ENCODE peak calls at places on chromosomes 3 and 15, in nine cellular contexts. A is BE2C, Z is HAP-1, G is esophagus squamous epithelium, S is psoas muscle, M is Caco-2, T is right atrium auricular region, R is pancreas, W is aorta. Q is an unnamed sample.

GRCh38 chr3:35954365-35954764 is 315.0 kb downstream of the ARPP21 start:
- DNase-seq in M (no peak), W (no peak), R (no peak), A (no peak), Z (no peak), S (no peak), G (no peak), T (no peak), Q (no peak)

GRCh38 chr3:59710556-59710953 is 660.7 kb upstream of the CFAP20DC start:
- DNase-seq in W (no peak), T (no peak), A (peak; percentile 33), G (no peak), R (no peak), M (no peak), Z (no peak), S (no peak), Q (no peak)

GRCh38 chr3:195195321-195196209 is 75.4 kb downstream of the XXYLT1 start:
- DNase-seq in M (no peak), R (no peak), S (no peak), W (no peak), T (peak; percentile 44), G (no peak), Z (peak; percentile 90), A (no peak), Q (no peak)

GRCh38 chr3:105367406-105368213 is 901 bp downstream of the ALCAM start:
- DNase-seq in M (peak; percentile 6), G (peak; percentile 16), W (peak; percentile 88), S (peak; percentile 44), A (peak; percentile 53), R (peak; percentile 58), T (peak; percentile 77), Z (peak; percentile 21), Q (peak; percentile 20)

GRCh38 chr3:35780800-35781199 is 141.5 kb downstream of the ARPP21 start:
- DNase-seq in S (no peak), Z (no peak), A (no peak), R (no peak), M (no peak), G (no peak), T (no peak), W (no peak), Q (no peak)

GRCh38 chr15:74958908-74959642 is 2.5 kb upstream of the RPP25 start:
- DNase-seq in Z (peak; percentile 50), S (no peak), R (no peak), M (no peak), W (no peak), G (no peak), A (no peak), T (no peak), Q (no peak)

GRCh38 chr3:183309276-183309675 is 56.2 kb downstream of the B3GNT5 start:
- DNase-seq in W (no peak), T (no peak), G (no peak), S (peak; percentile 61), M (no peak), Z (no peak), A (no peak), R (no peak), Q (peak; percentile 94)

GRCh38 chr3:100295089-100295488 is 34.3 kb downstream of the TBC1D23 start:
- DNase-seq in W (no peak), T (no peak), A (no peak), Z (no peak), S (no peak), M (no peak), G (no peak), R (no peak), Q (no peak)

GRCh38 chr3:182621435-182622240 is 171.7 kb upstream of the ATP11B start:
- DNase-seq in W (no peak), R (no peak), T (no peak), M (no peak), Z (no peak), G (no peak), A (no peak), S (no peak), Q (no peak)

GRCh38 chr15:89379818-89380217 is 45.2 kb upstream of the POLG start:
- DNase-seq in W (no peak), R (no peak), M (no peak), Z (no peak), S (no peak), A (no peak), T (no peak), G (no peak), Q (no peak)

GRCh38 chr3:32557640-32558352 is 12.9 kb downstream of the DYNC1LI1 start:
- DNase-seq in M (peak; percentile 12), R (no peak), S (no peak), Z (no peak), A (no peak), G (no peak), W (no peak), T (no peak), Q (no peak)

GRCh38 chr3:196552253-196552652 is 16.1 kb downstream of the WDR53 start:
- DNase-seq in T (no peak), A (no peak), W (no peak), G (no peak), Z (no peak), S (no peak), M (no peak), R (no peak), Q (no peak)

GRCh38 chr15:62241135-62241770 is 76.2 kb upstream of the C2CD4B start:
- DNase-seq in Z (no peak), G (no peak), W (no peak), A (peak; percentile 69), T (no peak), M (peak; percentile 53), R (no peak), S (no peak), Q (no peak)

DNA sequence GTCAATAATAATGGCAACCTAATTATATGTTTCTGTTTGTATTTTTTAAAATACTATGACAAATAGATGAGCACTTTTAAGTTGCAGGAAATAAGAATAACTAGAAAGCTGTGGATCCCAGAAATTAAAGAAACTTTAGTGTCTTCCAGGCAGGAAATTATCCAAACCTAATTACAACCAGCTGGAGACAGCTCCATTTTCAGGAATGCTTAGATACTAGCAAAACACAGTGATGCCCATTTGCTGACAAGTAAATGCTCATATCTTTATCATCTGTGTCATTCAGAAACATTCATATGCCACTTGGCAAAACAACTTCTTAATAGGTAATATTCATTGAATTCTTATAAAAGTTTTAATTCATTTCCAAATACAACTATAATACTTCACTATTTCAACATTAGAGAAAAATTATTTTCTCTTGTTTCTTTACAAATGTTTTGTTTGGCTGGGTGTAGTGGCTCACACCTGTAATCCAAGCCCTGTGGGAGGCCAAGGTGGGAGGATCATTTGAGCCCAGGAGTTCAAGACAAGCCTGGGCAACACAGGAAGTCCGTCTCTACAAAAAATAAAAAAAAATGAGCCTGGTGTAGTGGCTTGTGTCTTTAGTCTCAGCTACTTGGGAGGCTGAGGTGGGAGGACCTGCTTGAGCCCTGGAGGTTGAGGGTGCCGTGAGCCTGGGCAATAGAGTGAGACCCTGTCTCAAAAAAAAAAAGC is 169.1 kb upstream of the TSPAN3 start:
- DNase-seq in Z (no peak), W (no peak), A (no peak), S (no peak), G (no peak), R (no peak), T (no peak), M (no peak), Q (no peak)
- H3K4me3 ChIP-seq in Z (no peak overlapping the region), W (no peak overlapping the region), A (no peak overlapping the region), S (no peak overlapping the region), G (no peak overlapping the region), R (no peak overlapping the region), T (no peak overlapping the region), M (no peak overlapping the region), Q (no peak overlapping the region)

DNA sequence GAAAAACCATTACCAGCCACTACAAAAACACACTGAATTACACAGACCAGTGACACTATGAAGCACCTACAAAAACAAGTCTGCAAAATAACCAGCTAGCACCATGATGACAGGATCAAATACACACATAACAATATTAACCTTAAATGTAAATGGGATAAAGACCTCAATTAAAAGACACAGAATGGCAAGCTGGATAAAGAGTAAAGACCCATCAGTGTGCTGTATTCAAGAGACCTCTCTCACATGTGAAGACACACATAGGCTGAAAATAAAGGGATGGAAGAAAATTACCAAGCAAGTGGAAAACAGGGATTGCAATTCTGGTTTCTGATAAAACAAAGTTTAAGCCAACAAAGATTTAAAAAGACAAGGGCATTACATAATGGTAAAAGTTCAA is 482.7 kb upstream of the MCTP2 start:
- DNase-seq in A (no peak), M (no peak), Z (no peak), R (no peak), T (no peak), S (no peak), G (no peak), W (no peak), Q (no peak)
- H3K9me3 ChIP-seq in A (no peaks in the 10 kb centered on the region), M (no peaks in the 10 kb centered on the region), Z (no peaks in the 10 kb centered on the region), R (no peaks in the 10 kb centered on the region), T (peaks cover 39% of the 10 kb centered on the region), S (no peaks in the 10 kb centered on the region), G (no peaks in the 10 kb centered on the region), W (peaks cover 2% of the 10 kb centered on the region), Q (no peaks in the 10 kb centered on the region)

DNA sequence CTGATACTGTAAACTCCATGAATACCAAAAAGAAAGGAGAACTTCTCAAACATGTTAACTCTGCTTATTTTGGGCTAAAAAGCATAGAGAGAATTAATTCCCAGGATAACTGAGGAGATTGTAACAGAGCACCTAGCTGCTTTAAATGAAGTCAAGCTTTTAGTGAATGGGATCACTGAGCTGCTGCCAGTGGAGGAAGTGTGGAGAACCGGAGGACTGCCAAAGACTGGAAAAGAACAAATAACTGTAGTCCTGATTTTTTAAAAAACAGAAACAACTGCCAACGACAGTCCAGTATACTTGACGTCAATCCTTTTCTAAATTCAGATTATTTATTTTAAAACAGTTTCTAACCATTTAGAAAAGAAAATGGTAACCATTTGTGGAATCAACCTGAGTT is 3.3 kb downstream of the C3orf70 start:
- DNase-seq in W (no peak), T (no peak), Z (no peak), R (no peak), S (no peak), M (no peak), G (no peak), A (no peak), Q (no peak)
- H3K4me3 ChIP-seq in W (no peak overlapping the region), T (no peak overlapping the region), Z (no peak overlapping the region), R (no peak overlapping the region), S (no peak overlapping the region), M (no peak overlapping the region), G (no peak overlapping the region), A (no peak overlapping the region), Q (no peak overlapping the region)

GRCh38 chr15:76259392-76259791 is 51.9 kb downstream of the ETFA start:
- DNase-seq in G (no peak), A (no peak), M (no peak), S (no peak), Z (no peak), W (no peak), T (no peak), R (no peak), Q (no peak)

GRCh38 chr15:76260246-76260938 is 50.9 kb downstream of the ETFA start:
- DNase-seq in M (no peak), T (no peak), Z (no peak), A (no peak), S (no peak), W (no peak), R (no peak), G (no peak), Q (no peak)

GRCh38 chr15:76253851-76254440 is 57.3 kb downstream of the ETFA start:
- DNase-seq in Z (peak; percentile 76), R (no peak), M (no peak), T (no peak), G (no peak), A (peak; percentile 20), W (no peak), S (no peak), Q (no peak)

DNA sequence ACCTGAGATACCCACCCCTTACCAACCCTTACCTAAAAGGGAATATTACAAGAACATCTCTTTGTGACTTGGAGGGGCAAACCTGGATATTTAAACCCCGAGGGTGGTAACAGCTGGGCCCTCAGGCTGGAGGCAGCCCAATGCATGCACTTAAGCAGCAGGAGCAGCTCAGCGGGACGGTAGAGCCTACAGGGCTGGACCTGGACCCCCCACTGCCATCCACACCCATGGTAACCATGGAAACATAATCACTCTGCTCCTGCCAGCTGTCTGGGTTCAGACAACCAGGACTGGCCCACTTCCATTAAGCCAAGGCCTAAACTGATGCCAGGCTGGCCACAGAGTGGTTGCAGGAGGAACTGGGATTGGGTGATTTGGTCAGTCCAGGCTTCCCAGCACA is 52.8 kb downstream of the ETFA start:
- DNase-seq in S (no peak), A (no peak), G (no peak), W (no peak), Z (no peak), R (no peak), T (no peak), M (no peak), Q (no peak)
- H3K9me3 ChIP-seq in S (peaks cover 4% of the 10 kb centered on the region), A (no peaks in the 10 kb centered on the region), G (no peaks in the 10 kb centered on the region), W (no peaks in the 10 kb centered on the region), Z (no peaks in the 10 kb centered on the region), R (no peaks in the 10 kb centered on the region), T (peaks cover 8% of the 10 kb centered on the region), M (peaks cover 10% of the 10 kb centered on the region), Q (no peaks in the 10 kb centered on the region)